ENCODE peak calls at places on chromosome 21, in five cellular contexts. One of them, this sample, is unnamed.

GRCh38 chr21:20822559-20823133 is 175.6 kb upstream of the NCAM2 start:
- DNase-seq in IMR-90: no peak
- DNase-seq in endothelial cell of umbilical vein: no peak
- DNase-seq in body of pancreas: no peak
- DNase-seq in lower leg skin: no peak
- DNase-seq in this sample: no peak

GRCh38 chr21:32463889-32464300 is 51.4 kb downstream of the EVA1C start:
- DNase-seq in IMR-90: peak; percentile 94
- DNase-seq in endothelial cell of umbilical vein: peak; percentile 95
- DNase-seq in body of pancreas: no peak
- DNase-seq in lower leg skin: peak; percentile 3
- DNase-seq in this sample: no peak

GRCh38 chr21:16193758-16194606 is 464.2 kb downstream of the USP25 start:
- DNase-seq in IMR-90: peak; percentile 79
- DNase-seq in endothelial cell of umbilical vein: peak; percentile 91
- DNase-seq in body of pancreas: peak; percentile 33
- DNase-seq in lower leg skin: no peak
- DNase-seq in this sample: no peak

GRCh38 chr21:16535100-16535418 is 805.3 kb downstream of the USP25 start:
- DNase-seq in IMR-90: peak; percentile 55
- DNase-seq in endothelial cell of umbilical vein: peak; percentile 61
- DNase-seq in body of pancreas: peak; percentile 88
- DNase-seq in lower leg skin: peak; percentile 93
- DNase-seq in this sample: no peak

GRCh38 chr21:33039542-33039941 is 13.8 kb downstream of the OLIG2 start:
- DNase-seq in IMR-90: no peak
- DNase-seq in endothelial cell of umbilical vein: no peak
- DNase-seq in body of pancreas: no peak
- DNase-seq in lower leg skin: no peak
- DNase-seq in this sample: no peak

GRCh38 chr21:33015091-33015490 is 10.6 kb upstream of the OLIG2 start:
- DNase-seq in IMR-90: no peak
- DNase-seq in endothelial cell of umbilical vein: no peak
- DNase-seq in body of pancreas: no peak
- DNase-seq in lower leg skin: peak; percentile 31
- DNase-seq in this sample: no peak

GRCh38 chr21:42187976-42188653 is 30.8 kb upstream of the ABCG1 start:
- DNase-seq in IMR-90: no peak
- DNase-seq in endothelial cell of umbilical vein: no peak
- DNase-seq in body of pancreas: no peak
- DNase-seq in lower leg skin: no peak
- DNase-seq in this sample: peak; percentile 73

GRCh38 chr21:36263797-36264196 is 56.2 kb upstream of the MORC3 start:
- DNase-seq in IMR-90: no peak
- DNase-seq in endothelial cell of umbilical vein: no peak
- DNase-seq in body of pancreas: no peak
- DNase-seq in lower leg skin: no peak
- DNase-seq in this sample: no peak

GRCh38 chr21:36209626-36210171 is 53.1 kb downstream of the DOP1B start:
- DNase-seq in IMR-90: peak; percentile 82
- DNase-seq in endothelial cell of umbilical vein: peak; percentile 42
- DNase-seq in body of pancreas: peak; percentile 72
- DNase-seq in lower leg skin: no peak
- DNase-seq in this sample: no peak

GRCh38 chr21:33936221-33937038 is 20.8 kb upstream of the ATP5PO start:
- DNase-seq in IMR-90: no peak
- DNase-seq in endothelial cell of umbilical vein: no peak
- DNase-seq in body of pancreas: no peak
- DNase-seq in lower leg skin: peak; percentile 87
- DNase-seq in this sample: no peak

GRCh38 chr21:41283211-41283818 is 33.3 kb upstream of the FAM3B start:
- DNase-seq in IMR-90: peak; percentile 87
- DNase-seq in endothelial cell of umbilical vein: peak; percentile 70
- DNase-seq in body of pancreas: peak; percentile 68
- DNase-seq in lower leg skin: no peak
- DNase-seq in this sample: peak; percentile 40

GRCh38 chr21:33378081-33378480 is 25.1 kb upstream of the IFNGR2 start:
- DNase-seq in IMR-90: no peak
- DNase-seq in endothelial cell of umbilical vein: no peak
- DNase-seq in body of pancreas: no peak
- DNase-seq in lower leg skin: no peak
- DNase-seq in this sample: no peak

GRCh38 chr21:42614391-42614790 is 39.0 kb upstream of the PDE9A start:
- DNase-seq in IMR-90: no peak
- DNase-seq in endothelial cell of umbilical vein: no peak
- DNase-seq in body of pancreas: no peak
- DNase-seq in lower leg skin: peak; percentile 42
- DNase-seq in this sample: no peak

GRCh38 chr21:28639742-28640141 is 352.9 kb downstream of the LTN1 start:
- DNase-seq in IMR-90: no peak
- DNase-seq in endothelial cell of umbilical vein: no peak
- DNase-seq in body of pancreas: no peak
- DNase-seq in lower leg skin: no peak
- DNase-seq in this sample: no peak

GRCh38 chr21:21632926-21633325 is 634.7 kb downstream of the NCAM2 start:
- DNase-seq in IMR-90: no peak
- DNase-seq in endothelial cell of umbilical vein: no peak
- DNase-seq in body of pancreas: no peak
- DNase-seq in lower leg skin: no peak
- DNase-seq in this sample: no peak

GRCh38 chr21:19123525-19123924 is 719.9 kb upstream of the TMPRSS15 start:
- DNase-seq in IMR-90: no peak
- DNase-seq in endothelial cell of umbilical vein: no peak
- DNase-seq in body of pancreas: no peak
- DNase-seq in lower leg skin: no peak
- DNase-seq in this sample: no peak

GRCh38 chr21:21806711-21807597 is 808.7 kb downstream of the NCAM2 start:
- DNase-seq in IMR-90: no peak
- DNase-seq in endothelial cell of umbilical vein: no peak
- DNase-seq in body of pancreas: no peak
- DNase-seq in lower leg skin: no peak
- DNase-seq in this sample: no peak

GRCh38 chr21:29096619-29097018 is 23.2 kb upstream of the CCT8 start:
- DNase-seq in IMR-90: no peak
- DNase-seq in endothelial cell of umbilical vein: no peak
- DNase-seq in body of pancreas: no peak
- DNase-seq in lower leg skin: no peak
- DNase-seq in this sample: no peak

GRCh38 chr21:42745511-42746239 is 92.3 kb downstream of the PDE9A start:
- DNase-seq in IMR-90: no peak
- DNase-seq in endothelial cell of umbilical vein: no peak
- DNase-seq in body of pancreas: no peak
- DNase-seq in lower leg skin: no peak
- DNase-seq in this sample: no peak

GRCh38 chr21:17479606-17480005 is 33.2 kb upstream of the CXADR start:
- DNase-seq in IMR-90: no peak
- DNase-seq in endothelial cell of umbilical vein: peak; percentile 37
- DNase-seq in body of pancreas: no peak
- DNase-seq in lower leg skin: no peak
- DNase-seq in this sample: no peak

GRCh38 chr21:27190601-27191000 is 223.7 kb upstream of the ADAMTS5 start:
- DNase-seq in IMR-90: peak; percentile 50
- DNase-seq in endothelial cell of umbilical vein: no peak
- DNase-seq in body of pancreas: no peak
- DNase-seq in lower leg skin: no peak
- DNase-seq in this sample: no peak

GRCh38 chr21:33229099-33229775 is 501 bp upstream of the IFNAR2 start:
- DNase-seq in IMR-90: no peak
- DNase-seq in endothelial cell of umbilical vein: no peak
- DNase-seq in body of pancreas: no peak
- DNase-seq in lower leg skin: no peak
- DNase-seq in this sample: no peak

GRCh38 chr21:41147096-41147978 is 20.6 kb upstream of the BACE2 start:
- DNase-seq in IMR-90: no peak
- DNase-seq in endothelial cell of umbilical vein: no peak
- DNase-seq in body of pancreas: no peak
- DNase-seq in lower leg skin: peak; percentile 82
- DNase-seq in this sample: no peak

GRCh38 chr21:36178349-36178748 is 21.7 kb downstream of the DOP1B start:
- DNase-seq in IMR-90: no peak
- DNase-seq in endothelial cell of umbilical vein: no peak
- DNase-seq in body of pancreas: no peak
- DNase-seq in lower leg skin: no peak
- DNase-seq in this sample: no peak

GRCh38 chr21:33403786-33404571 is 766 bp downstream of the IFNGR2 start:
- DNase-seq in IMR-90: peak; percentile 49
- DNase-seq in endothelial cell of umbilical vein: peak; percentile 44
- DNase-seq in body of pancreas: peak; percentile 61
- DNase-seq in lower leg skin: peak; percentile 91
- DNase-seq in this sample: peak; percentile 28

GRCh38 chr21:33238565-33239255 is 9.0 kb downstream of the IFNAR2 start:
- DNase-seq in IMR-90: no peak
- DNase-seq in endothelial cell of umbilical vein: peak; percentile 34
- DNase-seq in body of pancreas: no peak
- DNase-seq in lower leg skin: no peak
- DNase-seq in this sample: no peak

GRCh38 chr21:33205476-33205875 is 24.3 kb upstream of the IFNAR2 start:
- DNase-seq in IMR-90: no peak
- DNase-seq in endothelial cell of umbilical vein: no peak
- DNase-seq in body of pancreas: no peak
- DNase-seq in lower leg skin: no peak
- DNase-seq in this sample: no peak

GRCh38 chr21:25735221-25735894 is 586 bp downstream of the GABPA start:
- DNase-seq in IMR-90: peak; percentile 88
- DNase-seq in endothelial cell of umbilical vein: peak; percentile 79
- DNase-seq in body of pancreas: peak; percentile 89
- DNase-seq in lower leg skin: peak; percentile 98
- DNase-seq in this sample: peak; percentile 55

GRCh38 chr21:25733859-25734653 is 648 bp downstream of the ATP5PF start:
- DNase-seq in IMR-90: peak; percentile 35
- DNase-seq in endothelial cell of umbilical vein: peak; percentile 49
- DNase-seq in body of pancreas: no peak
- DNase-seq in lower leg skin: no peak
- DNase-seq in this sample: no peak

GRCh38 chr21:25735895-25736597 is 1.3 kb downstream of the GABPA start:
- DNase-seq in IMR-90: peak; percentile 42
- DNase-seq in endothelial cell of umbilical vein: peak; percentile 73
- DNase-seq in body of pancreas: no peak
- DNase-seq in lower leg skin: no peak
- DNase-seq in this sample: no peak

GRCh38 chr21:25732091-25732760 is 2.5 kb downstream of the ATP5PF start:
- DNase-seq in IMR-90: no peak
- DNase-seq in endothelial cell of umbilical vein: no peak
- DNase-seq in body of pancreas: no peak
- DNase-seq in lower leg skin: no peak
- DNase-seq in this sample: no peak

DNA sequence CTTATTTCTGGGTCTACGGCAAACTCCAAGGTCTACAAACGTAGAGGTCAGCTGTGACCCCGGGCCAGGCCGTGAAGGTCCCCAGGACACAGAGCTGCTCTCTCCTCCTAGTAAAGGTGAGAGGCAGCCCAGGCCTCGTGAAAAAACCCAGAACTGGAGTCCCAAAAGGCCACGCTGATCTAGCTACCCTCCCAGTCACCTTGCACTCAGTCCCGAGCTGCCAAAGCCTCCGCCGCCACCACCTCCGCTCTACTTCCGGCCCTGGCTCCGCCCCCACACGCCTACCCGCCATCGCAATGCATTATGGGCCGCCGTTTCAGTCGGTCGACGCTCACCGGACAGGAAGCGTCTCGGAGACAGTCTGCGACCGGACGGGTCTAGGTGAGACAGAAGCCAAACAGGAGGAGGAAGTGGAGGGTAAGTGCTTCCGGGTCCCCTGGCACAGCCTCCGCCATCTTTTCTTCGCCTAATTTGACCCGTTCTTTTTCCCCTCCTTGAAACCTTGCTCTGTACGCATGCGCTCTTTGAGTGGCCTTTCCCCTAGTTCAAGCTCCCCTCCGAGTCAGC is at the start of the genes ATP5PF and GABPA:
- DNase-seq in IMR-90: peak; percentile 99
- DNase-seq in endothelial cell of umbilical vein: peak; percentile 98
- DNase-seq in body of pancreas: peak; percentile 98
- DNase-seq in lower leg skin: peak; percentile 99
- DNase-seq in this sample: peak; percentile 62
- TF ChIP-seq POLR2A in IMR-90: peak; percentile 62
- TF ChIP-seq POLR2A in endothelial cell of umbilical vein: peak; percentile 85
- TF ChIP-seq POLR2A in body of pancreas: peak; percentile 59
- TF ChIP-seq POLR2A in lower leg skin: peak; percentile 52
- TF ChIP-seq POLR2A in this sample: peak; percentile 95

GRCh38 chr21:44817914-44818635 is at the start of gene SUMO3:
- DNase-seq in IMR-90: peak; percentile 76
- DNase-seq in endothelial cell of umbilical vein: peak; percentile 80
- DNase-seq in body of pancreas: peak; percentile 79
- DNase-seq in lower leg skin: peak; percentile 96
- DNase-seq in this sample: peak; percentile 92
- TF ChIP-seq POLR2A in IMR-90: peak; percentile 74
- TF ChIP-seq POLR2A in endothelial cell of umbilical vein: peak; percentile 39
- TF ChIP-seq POLR2A in body of pancreas: peak; percentile 85
- TF ChIP-seq POLR2A in lower leg skin: peak; percentile 46
- TF ChIP-seq POLR2A in this sample: peak; percentile 63

GRCh38 chr21:43865471-43866181 is 603 bp downstream of the AGPAT3 start:
- DNase-seq in IMR-90: peak; percentile 15
- DNase-seq in endothelial cell of umbilical vein: no peak
- DNase-seq in body of pancreas: peak; percentile 37
- DNase-seq in lower leg skin: no peak
- DNase-seq in this sample: peak; percentile 59

GRCh38 chr21:43866233-43866632 is 1.2 kb downstream of the AGPAT3 start:
- DNase-seq in IMR-90: peak; percentile 57
- DNase-seq in endothelial cell of umbilical vein: no peak
- DNase-seq in body of pancreas: peak; percentile 33
- DNase-seq in lower leg skin: no peak
- DNase-seq in this sample: peak; percentile 59

GRCh38 chr21:43866659-43867331 is 1.8 kb downstream of the AGPAT3 start:
- DNase-seq in IMR-90: no peak
- DNase-seq in endothelial cell of umbilical vein: peak; percentile 18
- DNase-seq in body of pancreas: peak; percentile 53
- DNase-seq in lower leg skin: no peak
- DNase-seq in this sample: peak; percentile 59

GRCh38 chr21:43864806-43865470 is at the start of gene AGPAT3:
- DNase-seq in IMR-90: no peak
- DNase-seq in endothelial cell of umbilical vein: no peak
- DNase-seq in body of pancreas: no peak
- DNase-seq in lower leg skin: no peak
- DNase-seq in this sample: peak; percentile 42

DNA sequence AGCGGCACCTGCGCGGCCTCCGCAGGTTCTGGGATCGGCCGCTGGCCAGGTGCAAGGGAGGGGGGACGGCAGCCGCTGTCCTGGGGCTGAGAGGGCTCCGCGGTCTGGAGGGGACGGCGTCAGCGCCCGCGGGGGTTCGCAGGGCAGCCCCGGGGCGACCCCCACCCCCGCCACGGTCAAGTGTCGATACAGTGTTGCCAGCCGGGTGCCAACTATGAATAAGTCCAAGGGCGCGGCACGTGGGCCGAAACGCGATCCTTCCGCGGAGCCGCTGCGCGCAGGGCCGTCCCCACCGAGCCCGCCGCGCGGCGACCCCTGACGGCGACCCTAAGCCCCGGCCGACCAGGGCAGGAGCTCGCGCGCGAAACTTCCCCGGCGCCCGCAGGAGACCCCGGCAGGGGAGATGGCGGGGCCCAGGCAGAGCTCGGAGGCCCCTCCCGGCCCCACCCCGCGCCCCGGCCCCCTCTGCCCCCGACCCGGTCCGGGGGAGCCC is 664 bp upstream of the AGPAT3 start:
- DNase-seq in IMR-90: peak; percentile 16
- DNase-seq in endothelial cell of umbilical vein: peak; percentile 15
- DNase-seq in body of pancreas: peak; percentile 82
- DNase-seq in lower leg skin: peak; percentile 88
- DNase-seq in this sample: peak; percentile 39
- TF ChIP-seq POLR2A in IMR-90: no peak
- TF ChIP-seq POLR2A in endothelial cell of umbilical vein: no peak
- TF ChIP-seq POLR2A in body of pancreas: peak; percentile 68
- TF ChIP-seq POLR2A in lower leg skin: no peak
- TF ChIP-seq POLR2A in this sample: no peak

GRCh38 chr21:15065381-15066230 is 806 bp upstream of the NRIP1 start:
- DNase-seq in IMR-90: peak; percentile 86
- DNase-seq in endothelial cell of umbilical vein: peak; percentile 67
- DNase-seq in body of pancreas: peak; percentile 70
- DNase-seq in lower leg skin: peak; percentile 95
- DNase-seq in this sample: no peak
- TF ChIP-seq POLR2A in IMR-90: no peak
- TF ChIP-seq POLR2A in endothelial cell of umbilical vein: peak; percentile 43
- TF ChIP-seq POLR2A in body of pancreas: peak; percentile 52
- TF ChIP-seq POLR2A in lower leg skin: no peak
- TF ChIP-seq POLR2A in this sample: peak; percentile 43